ENCODE peak calls at places on chromosomes 11 and 22, in five cellular contexts. One of them, this sample, is unnamed.

GRCh38 chr11:126341760-126342161 is 13.7 kb upstream of the ST3GAL4 start:
- DNase-seq in iris pigment epithelial cell: peak
- DNase-seq in EL: peak
- DNase-seq in RWPE1: peak
- DNase-seq in H7: no peak
- DNase-seq in this sample: peak

GRCh38 chr11:27786331-27786730 is 86.1 kb upstream of the BDNF start:
- DNase-seq in iris pigment epithelial cell: no peak
- DNase-seq in EL: no peak
- DNase-seq in RWPE1: no peak
- DNase-seq in H7: no peak
- DNase-seq in this sample: no peak

GRCh38 chr11:27087425-27087824 is 46.8 kb downstream of the BBOX1 start:
- DNase-seq in iris pigment epithelial cell: peak
- DNase-seq in EL: peak
- DNase-seq in RWPE1: peak
- DNase-seq in H7: no peak
- DNase-seq in this sample: no peak

GRCh38 chr22:35212020-35212419 is 45.3 kb upstream of the HMGXB4 start:
- DNase-seq in iris pigment epithelial cell: peak
- DNase-seq in EL: peak
- DNase-seq in RWPE1: no peak
- DNase-seq in H7: no peak
- DNase-seq in this sample: peak

GRCh38 chr22:19942886-19943664 is 1.5 kb upstream of the TXNRD2 start:
- DNase-seq in iris pigment epithelial cell: peak
- DNase-seq in EL: peak
- DNase-seq in RWPE1: peak
- DNase-seq in H7: peak
- DNase-seq in this sample: peak

GRCh38 chr22:44453441-44454112 is 44.5 kb downstream of the RTL6 start:
- DNase-seq in iris pigment epithelial cell: no peak
- DNase-seq in EL: no peak
- DNase-seq in RWPE1: no peak
- DNase-seq in H7: no peak
- DNase-seq in this sample: peak

GRCh38 chr11:77375114-77375513 is 73.6 kb upstream of the GDPD4 start:
- DNase-seq in iris pigment epithelial cell: peak
- DNase-seq in EL: peak
- DNase-seq in RWPE1: no peak
- DNase-seq in H7: no peak
- DNase-seq in this sample: peak

GRCh38 chr11:111918390-111919256 is at the start of gene C11orf52:
- DNase-seq in iris pigment epithelial cell: peak
- DNase-seq in EL: peak
- DNase-seq in RWPE1: peak
- DNase-seq in H7: peak
- DNase-seq in this sample: no peak

GRCh38 chr22:45516923-45517675 is 14.4 kb downstream of the FBLN1 start:
- DNase-seq in iris pigment epithelial cell: peak
- DNase-seq in EL: peak
- DNase-seq in RWPE1: no peak
- DNase-seq in H7: peak
- DNase-seq in this sample: peak

GRCh38 chr11:58503361-58503856 is 4.5 kb downstream of the OR5B21 start:
- DNase-seq in iris pigment epithelial cell: no peak
- DNase-seq in EL: peak
- DNase-seq in RWPE1: no peak
- DNase-seq in H7: no peak
- DNase-seq in this sample: no peak

GRCh38 chr11:116414357-116414756 is 358.4 kb downstream of the BUD13 start:
- DNase-seq in iris pigment epithelial cell: no peak
- DNase-seq in EL: no peak
- DNase-seq in RWPE1: no peak
- DNase-seq in H7: no peak
- DNase-seq in this sample: no peak